ENCODE peak calls at places on chromosome 13, in four cellular contexts. V is mesendoderm; O is transverse colon; T is CD8-positive, alpha-beta T cell. C is an unnamed sample.

GRCh38 chr13:34172048-34172447 is 354.1 kb downstream of the RFC3 start:
- DNase-seq in V (no peak), O (no peak), T (no peak), C (no peak)

GRCh38 chr13:60492187-60492586 is 95.2 kb downstream of the TDRD3 start:
- DNase-seq in V (no peak), O (no peak), T (no peak), C (no peak)

GRCh38 chr13:48319458-48320395 is 16.2 kb downstream of the RB1 start:
- DNase-seq in V (no peak), O (no peak), T (no peak), C (no peak)

GRCh38 chr13:52599037-52599852 is 43.0 kb upstream of the HNRNPA1L2 start:
- DNase-seq in V (no peak), O (no peak), T (no peak), C (no peak)

GRCh38 chr13:43725460-43725859 is 61.3 kb downstream of the ENOX1 start:
- DNase-seq in V (no peak), O (no peak), T (no peak), C (no peak)

GRCh38 chr13:73984949-73985691 is 149.1 kb downstream of the KLF12 start:
- DNase-seq in V (peak; percentile 48), O (no peak), T (peak; percentile 85), C (peak; percentile 60)

GRCh38 chr13:40792284-40793051 is 3.1 kb downstream of the SLC25A15 start:
- DNase-seq in V (no peak), O (no peak), T (no peak), C (no peak)

GRCh38 chr13:101149735-101150380 is 266.4 kb downstream of the NALCN start:
- DNase-seq in V (peak; percentile 80), O (no peak), T (no peak), C (no peak)

GRCh38 chr13:79312456-79312855 is 93.6 kb downstream of the RBM26 start:
- DNase-seq in V (no peak), O (no peak), T (no peak), C (no peak)

DNA sequence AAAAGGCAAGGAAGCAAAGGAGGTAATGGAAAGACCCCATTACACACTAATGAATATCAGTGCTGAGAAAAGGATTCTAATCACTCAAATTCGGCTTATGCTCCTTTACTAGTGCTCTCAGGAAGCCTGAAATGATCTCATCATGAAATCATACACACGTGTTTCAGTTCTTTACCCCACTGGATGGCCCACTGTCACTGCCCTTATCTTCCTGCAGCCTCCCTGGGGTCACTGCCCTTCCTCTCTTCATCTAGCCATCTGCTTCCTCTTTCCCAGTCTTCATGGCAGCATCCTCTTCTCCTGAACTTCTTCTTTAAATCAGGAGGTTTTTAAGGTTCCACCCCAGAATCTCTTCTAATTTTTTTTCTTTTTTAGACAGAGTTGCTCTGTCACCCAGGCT is 27.9 kb upstream of the EEF1AKMT1 start:
- DNase-seq in V (no peak), O (no peak), T (no peak), C (no peak)
- H3K4me3 ChIP-seq in V (no peak overlapping the region), O (no peak overlapping the region), T (no peak overlapping the region), C (no peak overlapping the region)

DNA sequence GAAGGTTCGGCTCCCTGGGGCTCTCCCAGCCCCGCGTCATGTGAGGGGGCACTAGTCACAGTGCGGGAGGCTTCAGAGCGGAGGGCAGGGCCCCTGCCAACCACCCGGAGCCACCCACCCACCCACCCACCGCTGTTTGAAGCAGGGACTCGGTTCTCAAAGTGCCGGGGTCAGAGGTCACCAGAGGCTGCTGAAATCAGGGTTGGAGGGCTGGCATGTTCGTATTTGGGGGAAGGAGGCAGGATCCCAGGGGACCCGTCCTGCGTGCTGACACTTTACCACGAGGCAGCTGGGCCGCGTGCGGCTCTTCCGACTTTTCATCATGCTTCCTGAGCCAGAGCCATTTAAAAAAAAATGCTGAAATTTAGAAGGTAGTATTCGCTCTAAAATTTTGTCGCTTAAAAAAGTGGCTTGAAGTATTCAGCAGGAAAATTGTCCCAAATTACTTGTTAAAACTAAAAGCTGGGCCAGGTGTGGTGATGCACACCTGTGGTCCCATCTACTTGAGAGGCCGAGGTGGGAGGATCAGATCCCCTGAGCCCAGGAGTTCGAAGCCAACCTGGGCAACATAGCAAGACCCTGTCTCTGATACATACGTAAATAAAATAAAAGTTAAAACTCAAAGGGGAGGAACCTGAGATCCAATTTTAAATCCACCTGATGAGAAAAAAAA is 21.2 kb downstream of the ATP11A start:
- DNase-seq in V (no peak), O (peak; percentile 6), T (no peak), C (no peak)
- H3K4me3 ChIP-seq in V (no peak overlapping the region), O (no peak overlapping the region), T (no peak overlapping the region), C (no peak overlapping the region)

GRCh38 chr13:75443356-75443958 is 38.5 kb downstream of the TBC1D4 start:
- DNase-seq in V (no peak), O (no peak), T (no peak), C (no peak)

GRCh38 chr13:75445717-75446529 is 36.0 kb downstream of the TBC1D4 start:
- DNase-seq in V (no peak), O (no peak), T (no peak), C (no peak)

GRCh38 chr13:75440100-75440499 is 41.9 kb downstream of the TBC1D4 start:
- DNase-seq in V (no peak), O (peak; percentile 32), T (no peak), C (no peak)

GRCh38 chr13:75444016-75444415 is 38.0 kb downstream of the TBC1D4 start:
- DNase-seq in V (no peak), O (no peak), T (no peak), C (no peak)

GRCh38 chr13:75442736-75443234 is 39.2 kb downstream of the TBC1D4 start:
- DNase-seq in V (no peak), O (peak; percentile 21), T (no peak), C (no peak)
- H3K4me3 ChIP-seq in V (no peak overlapping the region), O (no peak overlapping the region), T (no peak overlapping the region), C (no peak overlapping the region)

DNA sequence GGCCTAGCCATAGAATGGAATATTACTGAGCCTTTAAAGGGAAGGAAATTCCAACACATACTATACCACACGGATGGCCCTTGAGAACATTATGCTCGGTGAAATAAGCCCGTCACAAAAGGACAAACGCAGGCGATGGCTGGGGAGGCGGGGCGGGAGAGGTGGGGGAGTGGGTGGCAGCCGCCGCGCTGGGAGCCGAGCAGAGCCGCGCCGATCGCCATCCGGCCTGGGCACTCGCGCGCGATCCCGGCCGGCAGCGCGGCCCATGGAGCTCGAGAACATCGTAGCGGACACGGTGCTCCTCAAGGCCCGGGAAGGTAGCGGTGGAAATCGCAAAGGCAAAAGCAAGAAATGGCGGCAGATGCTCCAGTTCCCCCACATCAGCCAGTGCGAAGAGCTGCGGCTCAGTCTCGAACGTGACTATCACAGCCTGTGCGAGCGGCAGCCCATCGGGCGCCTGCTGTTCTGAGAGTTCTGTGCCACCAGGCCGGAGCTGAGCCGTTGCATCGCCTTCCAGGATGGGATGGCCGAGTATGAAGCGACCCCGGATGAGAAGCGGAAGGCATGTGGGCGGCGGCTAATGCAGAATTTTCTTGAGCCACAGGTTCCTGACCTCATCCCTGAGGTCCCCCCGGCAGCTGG is 140.1 kb downstream of the ZDHHC20 start:
- DNase-seq in V (no peak), O (no peak), T (no peak), C (no peak)
- H3K4me3 ChIP-seq in V (no peak overlapping the region), O (peak overlapping the region; percentile 2), T (no peak overlapping the region), C (no peak overlapping the region)

GRCh38 chr13:49399801-49400472 is 43.9 kb downstream of the CAB39L start:
- DNase-seq in V (no peak), O (no peak), T (no peak), C (no peak)
- H3K4me3 ChIP-seq in V (no peak overlapping the region), O (peak overlapping the region; percentile 26), T (no peak overlapping the region), C (no peak overlapping the region)

DNA sequence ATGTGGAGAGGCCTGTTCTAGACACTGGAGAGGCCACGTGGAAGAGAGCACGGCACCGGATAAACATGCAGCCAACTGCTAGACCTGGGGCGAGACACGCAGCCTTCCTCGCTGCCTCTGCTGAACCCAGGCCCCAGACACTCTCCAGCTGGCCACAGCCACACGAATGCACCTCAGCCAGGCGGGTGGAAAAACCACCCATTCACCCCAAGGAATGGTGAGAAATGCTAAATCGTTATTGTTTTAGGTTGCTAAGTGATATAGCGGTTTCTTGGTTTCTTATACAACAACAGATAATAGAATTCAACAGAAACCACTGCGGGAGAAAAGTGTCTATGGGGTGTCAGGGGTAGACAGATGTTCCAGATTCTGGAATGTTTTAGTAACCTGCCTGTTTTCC is 52.5 kb downstream of the STK24 start:
- DNase-seq in V (no peak), O (no peak), T (no peak), C (no peak)
- H3K4me3 ChIP-seq in V (no peak overlapping the region), O (no peak overlapping the region), T (no peak overlapping the region), C (no peak overlapping the region)